ENCODE peak calls at places on chromosomes 6 and 20, in ten cellular contexts. T is suprapubic skin; G is psoas muscle; F is transverse colon; I is ovary; B is PC-9; J is CD8-positive, alpha-beta T cell; U is RWPE1; O is epithelial cell of prostate; Z is lower lobe of right lung. D is an unnamed sample.

GRCh38 chr6:28940294-28940858 is 16.6 kb upstream of the TRIM27 start:
- DNase-seq in T (peak), G (no peak), F (peak), I (peak), B (peak), J (peak), U (peak), O (no peak), Z (no peak), D (peak)

GRCh38 chr6:102417368-102417767 is 1023.9 kb downstream of the GRIK2 start:
- DNase-seq in T (no peak), G (no peak), F (no peak), I (no peak), B (no peak), J (no peak), U (no peak), O (no peak), Z (no peak), D (no peak)

GRCh38 chr20:40286991-40287531 is 402.0 kb downstream of the MAFB start:
- DNase-seq in T (peak), G (peak), F (peak), I (peak), B (peak), J (no peak), U (peak), O (peak), Z (peak), D (no peak)

GRCh38 chr6:40011844-40012243 is 77.6 kb upstream of the MOCS1 start:
- DNase-seq in T (no peak), G (no peak), F (no peak), I (no peak), B (no peak), J (no peak), U (no peak), O (no peak), Z (no peak), D (no peak)

GRCh38 chr20:59163641-59164530 is at the start of gene ZNF831:
- DNase-seq in T (no peak), G (no peak), F (no peak), I (no peak), B (no peak), J (no peak), U (no peak), O (no peak), Z (no peak), D (no peak)

GRCh38 chr20:37886851-37887297 is 16.1 kb upstream of the VSTM2L start:
- DNase-seq in T (no peak), G (peak), F (no peak), I (no peak), B (no peak), J (no peak), U (no peak), O (no peak), Z (peak), D (no peak)

GRCh38 chr20:17518339-17519052 is 12.7 kb downstream of the BFSP1 start:
- DNase-seq in T (no peak), G (peak), F (no peak), I (peak), B (no peak), J (no peak), U (peak), O (no peak), Z (peak), D (no peak)

GRCh38 chr6:89433637-89434499 is 916 bp downstream of the ANKRD6 start:
- DNase-seq in T (peak), G (peak), F (peak), I (peak), B (no peak), J (peak), U (no peak), O (no peak), Z (peak), D (no peak)

GRCh38 chr6:28269492-28269891 is 2.5 kb downstream of the ZSCAN26 start:
- DNase-seq in T (no peak), G (no peak), F (no peak), I (no peak), B (peak), J (no peak), U (peak), O (peak), Z (no peak), D (no peak)

GRCh38 chr6:125707615-125708243 is 41.7 kb upstream of the HEY2 start:
- DNase-seq in T (no peak), G (no peak), F (no peak), I (no peak), B (peak), J (no peak), U (no peak), O (no peak), Z (no peak), D (no peak)

GRCh38 chr6:5552243-5552642 is 290.9 kb downstream of the FARS2 start:
- DNase-seq in T (no peak), G (no peak), F (no peak), I (no peak), B (no peak), J (no peak), U (no peak), O (no peak), Z (no peak), D (no peak)

GRCh38 chr20:62925420-62926228 is 681 bp downstream of the DIDO1 start:
- DNase-seq in T (no peak), G (peak), F (peak), I (no peak), B (no peak), J (peak), U (no peak), O (no peak), Z (no peak), D (no peak)

GRCh38 chr6:154403803-154404202 is 47.2 kb upstream of the IPCEF1 start:
- DNase-seq in T (no peak), G (no peak), F (peak), I (peak), B (peak), J (no peak), U (no peak), O (no peak), Z (no peak), D (no peak)

GRCh38 chr6:168131464-168132415 is 52.7 kb upstream of the FRMD1 start:
- DNase-seq in T (peak), G (no peak), F (no peak), I (no peak), B (no peak), J (peak), U (no peak), O (no peak), Z (no peak), D (no peak)

GRCh38 chr6:3159805-3160781 is 2.7 kb upstream of the TUBB2A start:
- DNase-seq in T (peak), G (peak), F (peak), I (peak), B (peak), J (peak), U (peak), O (no peak), Z (peak), D (no peak)

GRCh38 chr6:38570750-38571149 is 69.0 kb downstream of the BTBD9 start:
- DNase-seq in T (no peak), G (no peak), F (no peak), I (no peak), B (no peak), J (no peak), U (no peak), O (no peak), Z (no peak), D (no peak)

GRCh38 chr6:129317931-129318820 is 391.8 kb downstream of the ARHGAP18 start:
- DNase-seq in T (no peak), G (no peak), F (no peak), I (no peak), B (peak), J (no peak), U (peak), O (peak), Z (no peak), D (peak)

GRCh38 chr20:54118220-54119001 is 48.0 kb upstream of the BCAS1 start:
- DNase-seq in T (no peak), G (no peak), F (no peak), I (no peak), B (peak), J (no peak), U (no peak), O (no peak), Z (no peak), D (no peak)

GRCh38 chr6:31615748-31616147 is 714 bp downstream of the AIF1 start:
- DNase-seq in T (no peak), G (no peak), F (no peak), I (no peak), B (no peak), J (peak), U (no peak), O (no peak), Z (no peak), D (no peak)

GRCh38 chr6:129183681-129184216 is 300.8 kb downstream of the LAMA2 start:
- DNase-seq in T (no peak), G (no peak), F (no peak), I (no peak), B (peak), J (no peak), U (peak), O (no peak), Z (no peak), D (no peak)

GRCh38 chr6:42266542-42266941 is 48.9 kb upstream of the MRPS10 start:
- DNase-seq in T (no peak), G (no peak), F (no peak), I (no peak), B (no peak), J (no peak), U (no peak), O (no peak), Z (no peak), D (no peak)

GRCh38 chr6:128632131-128632530 is 111.7 kb upstream of the PTPRK start:
- DNase-seq in T (no peak), G (no peak), F (no peak), I (no peak), B (peak), J (no peak), U (peak), O (peak), Z (no peak), D (no peak)

GRCh38 chr6:31713991-31714684 is 1.0 kb upstream of the LY6G6D start:
- DNase-seq in T (no peak), G (no peak), F (peak), I (no peak), B (no peak), J (no peak), U (no peak), O (no peak), Z (no peak), D (no peak)

GRCh38 chr6:76165471-76166221 is 93.2 kb upstream of the IMPG1 start:
- DNase-seq in T (no peak), G (no peak), F (no peak), I (no peak), B (no peak), J (no peak), U (no peak), O (no peak), Z (no peak), D (no peak)

GRCh38 chr6:158373209-158373608 is 60.9 kb downstream of the TULP4 start:
- DNase-seq in T (no peak), G (no peak), F (no peak), I (no peak), B (no peak), J (no peak), U (no peak), O (peak), Z (peak), D (no peak)

GRCh38 chr20:24872291-24873014 is 76.6 kb upstream of the CST7 start:
- DNase-seq in T (no peak), G (no peak), F (no peak), I (no peak), B (no peak), J (no peak), U (no peak), O (no peak), Z (no peak), D (no peak)

GRCh38 chr20:62598761-62599194 is 43.5 kb upstream of the SLCO4A1 start:
- DNase-seq in T (no peak), G (peak), F (peak), I (no peak), B (peak), J (no peak), U (peak), O (no peak), Z (no peak), D (no peak)

GRCh38 chr20:58634121-58634817 is 16.8 kb upstream of the STX16 start:
- DNase-seq in T (peak), G (no peak), F (no peak), I (peak), B (no peak), J (peak), U (no peak), O (no peak), Z (no peak), D (no peak)

GRCh38 chr6:133748628-133749027 is 140.3 kb upstream of the TCF21 start:
- DNase-seq in T (no peak), G (no peak), F (no peak), I (no peak), B (no peak), J (no peak), U (no peak), O (no peak), Z (no peak), D (no peak)

GRCh38 chr6:71582820-71583219 is 294.2 kb downstream of the OGFRL1 start:
- DNase-seq in T (no peak), G (no peak), F (no peak), I (no peak), B (no peak), J (no peak), U (no peak), O (no peak), Z (no peak), D (no peak)

GRCh38 chr20:44516491-44516890 is 5.4 kb downstream of the SERINC3 start:
- DNase-seq in T (peak), G (peak), F (no peak), I (no peak), B (no peak), J (no peak), U (no peak), O (no peak), Z (no peak), D (no peak)
- H3K27ac ChIP-seq in T (peak), G (no peak), F (no peak), I (no peak), B (no peak), J (no peak), U (no peak), O (no peak), Z (no peak), D (no peak)

GRCh38 chr20:46001498-46001897 is 7.2 kb upstream of the MMP9 start:
- DNase-seq in T (no peak), G (no peak), F (no peak), I (no peak), B (no peak), J (no peak), U (no peak), O (no peak), Z (no peak), D (no peak)
- H3K27ac ChIP-seq in T (no peak), G (no peak), F (no peak), I (no peak), B (no peak), J (no peak), U (no peak), O (no peak), Z (no peak), D (no peak)

DNA sequence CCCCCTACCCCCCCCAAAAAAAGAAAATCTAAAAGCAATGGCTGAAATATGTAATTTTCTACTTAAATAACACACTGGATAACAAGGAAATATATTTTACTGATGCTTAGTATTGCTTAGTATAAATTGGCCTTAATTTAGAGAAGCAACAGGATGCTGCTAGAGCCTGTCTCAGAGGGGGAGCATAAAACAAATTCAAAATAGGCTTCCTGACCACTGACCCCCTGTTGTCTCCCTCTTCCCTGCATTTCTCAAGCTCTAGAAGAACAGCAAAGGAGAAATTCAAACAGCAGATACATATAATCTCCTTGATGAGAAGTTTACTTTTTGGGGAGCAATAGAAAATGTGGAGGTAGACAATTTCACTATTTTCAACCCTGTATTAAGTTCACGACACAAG is 631.1 kb upstream of the GJE1 start:
- DNase-seq in T (no peak), G (no peak), F (no peak), I (no peak), B (no peak), J (no peak), U (no peak), O (no peak), Z (no peak), D (peak)
- H3K27ac ChIP-seq in T (no peak), G (no peak), F (no peak), I (no peak), B (no peak), J (no peak), U (no peak), O (no peak), Z (no peak), D (no peak)

GRCh38 chr6:44077201-44077946 is 49.9 kb downstream of the MRPL14 start:
- DNase-seq in T (peak), G (no peak), F (no peak), I (no peak), B (no peak), J (no peak), U (no peak), O (no peak), Z (no peak), D (no peak)
- H3K27ac ChIP-seq in T (no peak), G (peak), F (no peak), I (no peak), B (peak), J (no peak), U (no peak), O (peak), Z (no peak), D (no peak)

GRCh38 chr6:73695619-73696421 is at the start of gene CD109:
- DNase-seq in T (peak), G (peak), F (peak), I (no peak), B (peak), J (no peak), U (peak), O (peak), Z (peak), D (peak)
- H3K27ac ChIP-seq in T (peak), G (peak), F (peak), I (peak), B (peak), J (no peak), U (peak), O (peak), Z (peak), D (no peak)

GRCh38 chr6:115891704-115892225 is 168.9 kb downstream of the FRK start:
- DNase-seq in T (no peak), G (no peak), F (no peak), I (no peak), B (no peak), J (no peak), U (no peak), O (no peak), Z (no peak), D (no peak)

GRCh38 chr6:115887887-115888286 is 172.8 kb downstream of the FRK start:
- DNase-seq in T (no peak), G (no peak), F (no peak), I (no peak), B (no peak), J (no peak), U (no peak), O (no peak), Z (no peak), D (no peak)

GRCh38 chr6:115894426-115894992 is 166.2 kb downstream of the FRK start:
- DNase-seq in T (no peak), G (no peak), F (no peak), I (no peak), B (no peak), J (no peak), U (no peak), O (no peak), Z (no peak), D (no peak)

GRCh38 chr6:115890238-115890637 is 170.5 kb downstream of the FRK start:
- DNase-seq in T (no peak), G (no peak), F (no peak), I (no peak), B (no peak), J (no peak), U (no peak), O (no peak), Z (no peak), D (no peak)

DNA sequence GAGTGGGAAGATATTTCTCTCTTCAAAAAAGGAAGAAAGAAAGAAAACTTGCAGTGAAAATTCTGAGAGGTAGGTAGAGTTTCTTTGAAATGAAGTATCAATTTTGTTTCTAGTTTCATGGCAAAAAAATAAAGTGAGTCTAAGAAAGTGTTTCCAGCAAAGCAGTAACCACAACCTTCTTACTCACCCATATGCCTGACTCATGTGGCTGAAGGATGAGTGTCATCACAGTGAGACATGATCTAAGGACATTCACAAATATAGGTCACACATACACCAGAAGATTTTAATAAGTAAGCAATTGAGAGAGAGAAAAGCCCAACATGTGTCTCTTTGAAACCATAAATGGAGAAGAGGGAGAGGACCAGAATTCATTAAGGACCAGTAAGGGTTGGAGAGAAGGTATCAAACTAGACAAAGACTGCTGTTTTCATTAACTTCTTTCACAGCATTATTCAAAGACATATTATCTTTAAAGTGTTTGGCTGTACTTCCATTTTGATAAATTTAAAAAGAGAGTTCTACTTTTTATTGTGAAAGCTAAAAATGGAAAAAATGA is 169.5 kb downstream of the FRK start:
- DNase-seq in T (no peak), G (no peak), F (no peak), I (no peak), B (peak), J (no peak), U (peak), O (peak), Z (no peak), D (no peak)
- H3K27ac ChIP-seq in T (no peak), G (no peak), F (no peak), I (no peak), B (peak), J (no peak), U (no peak), O (peak), Z (no peak), D (no peak)

D was measured in iPS DF 6.9.